ENCODE peak calls at places on chromosomes 4 and X, in five cellular contexts. One of them, this sample, is unnamed.

GRCh38 chrX:137286423-137286822 is 252.6 kb upstream of the GPR101 start:
- DNase-seq in CD8-positive, alpha-beta T cell: no peak
- DNase-seq in right lobe of liver: no peak
- DNase-seq in GM12865: no peak
- DNase-seq in brain microvascular endothelial cell: no peak
- DNase-seq in this sample: no peak

GRCh38 chr4:1567808-1568581 is 116.1 kb downstream of the FAM53A start:
- DNase-seq in GM12865: no peak
- DNase-seq in brain microvascular endothelial cell: no peak
- DNase-seq in CD8-positive, alpha-beta T cell: no peak
- DNase-seq in right lobe of liver: peak
- DNase-seq in this sample: no peak

GRCh38 chr4:134202557-134202956 is 968 bp upstream of the PABPC4L start:
- DNase-seq in right lobe of liver: no peak
- DNase-seq in brain microvascular endothelial cell: no peak
- DNase-seq in GM12865: no peak
- DNase-seq in CD8-positive, alpha-beta T cell: no peak
- DNase-seq in this sample: peak

GRCh38 chr4:2065106-2065930 is 6.2 kb downstream of the NAT8L start:
- DNase-seq in CD8-positive, alpha-beta T cell: no peak
- DNase-seq in right lobe of liver: peak
- DNase-seq in GM12865: no peak
- DNase-seq in brain microvascular endothelial cell: no peak
- DNase-seq in this sample: no peak

GRCh38 chr4:968221-968620 is 5.1 kb downstream of the DGKQ start:
- DNase-seq in right lobe of liver: no peak
- DNase-seq in CD8-positive, alpha-beta T cell: no peak
- DNase-seq in brain microvascular endothelial cell: no peak
- DNase-seq in GM12865: no peak
- DNase-seq in this sample: no peak

GRCh38 chr4:183888564-183888963 is 16.5 kb upstream of the STOX2 start:
- DNase-seq in right lobe of liver: no peak
- DNase-seq in brain microvascular endothelial cell: no peak
- DNase-seq in CD8-positive, alpha-beta T cell: no peak
- DNase-seq in GM12865: no peak
- DNase-seq in this sample: no peak

GRCh38 chr4:2638730-2639129 is 102.3 kb downstream of the FAM193A start:
- DNase-seq in right lobe of liver: peak
- DNase-seq in CD8-positive, alpha-beta T cell: no peak
- DNase-seq in brain microvascular endothelial cell: no peak
- DNase-seq in GM12865: no peak
- DNase-seq in this sample: no peak

GRCh38 chr4:179625391-179625790 is 2183.2 kb upstream of the AGA start:
- DNase-seq in CD8-positive, alpha-beta T cell: no peak
- DNase-seq in right lobe of liver: no peak
- DNase-seq in GM12865: no peak
- DNase-seq in brain microvascular endothelial cell: peak
- DNase-seq in this sample: peak

GRCh38 chr4:76532810-76533209 is 97.8 kb downstream of the SHROOM3 start:
- DNase-seq in right lobe of liver: no peak
- DNase-seq in CD8-positive, alpha-beta T cell: no peak
- DNase-seq in GM12865: no peak
- DNase-seq in brain microvascular endothelial cell: no peak
- DNase-seq in this sample: no peak

GRCh38 chr4:128517739-128518510 is 230.3 kb upstream of the PGRMC2 start:
- DNase-seq in brain microvascular endothelial cell: peak
- DNase-seq in CD8-positive, alpha-beta T cell: no peak
- DNase-seq in GM12865: peak
- DNase-seq in right lobe of liver: no peak
- DNase-seq in this sample: peak

GRCh38 chrX:145818522-145819075 is 970 bp downstream of the SLITRK2 start:
- DNase-seq in CD8-positive, alpha-beta T cell: no peak
- DNase-seq in brain microvascular endothelial cell: no peak
- DNase-seq in right lobe of liver: no peak
- DNase-seq in GM12865: no peak
- DNase-seq in this sample: no peak

GRCh38 chrX:145813081-145813480 is 4.5 kb upstream of the SLITRK2 start:
- DNase-seq in GM12865: no peak
- DNase-seq in CD8-positive, alpha-beta T cell: no peak
- DNase-seq in right lobe of liver: no peak
- DNase-seq in brain microvascular endothelial cell: no peak
- DNase-seq in this sample: no peak

GRCh38 chrX:145817299-145817665 is 347 bp upstream of the SLITRK2 start:
- DNase-seq in brain microvascular endothelial cell: no peak
- DNase-seq in CD8-positive, alpha-beta T cell: no peak
- DNase-seq in GM12865: no peak
- DNase-seq in right lobe of liver: no peak
- DNase-seq in this sample: no peak

GRCh38 chrX:145817666-145818521 is at the start of gene SLITRK2:
- DNase-seq in brain microvascular endothelial cell: no peak
- DNase-seq in GM12865: no peak
- DNase-seq in right lobe of liver: peak
- DNase-seq in CD8-positive, alpha-beta T cell: no peak
- DNase-seq in this sample: no peak

GRCh38 chrX:145816607-145817298 is 876 bp upstream of the SLITRK2 start:
- DNase-seq in right lobe of liver: no peak
- DNase-seq in CD8-positive, alpha-beta T cell: no peak
- DNase-seq in brain microvascular endothelial cell: no peak
- DNase-seq in GM12865: no peak
- DNase-seq in this sample: no peak
- H3K4me3 ChIP-seq in right lobe of liver: no peak
- H3K4me3 ChIP-seq in CD8-positive, alpha-beta T cell: no peak
- H3K4me3 ChIP-seq in brain microvascular endothelial cell: peak
- H3K4me3 ChIP-seq in GM12865: no peak
- H3K4me3 ChIP-seq in this sample: peak

DNA sequence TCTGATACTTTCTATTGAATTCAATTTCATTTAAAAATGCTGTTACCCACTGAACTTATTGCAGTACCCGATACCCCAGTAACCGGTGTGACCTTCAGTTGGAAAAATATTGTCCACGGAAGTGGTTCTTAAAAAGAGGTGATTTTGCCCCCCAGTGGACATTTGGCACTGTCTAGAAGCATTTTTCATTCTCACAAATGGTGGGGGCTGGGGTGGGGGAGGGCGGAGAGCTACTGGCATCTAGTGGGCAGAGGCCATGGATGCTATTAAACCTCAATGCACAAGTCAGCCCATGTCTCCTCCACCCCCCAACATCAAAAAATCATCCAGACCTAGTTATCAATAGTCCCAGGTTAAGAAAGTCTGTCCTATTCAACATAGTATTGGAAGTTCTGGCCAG is 19.6 kb upstream of the CHM start:
- DNase-seq in brain microvascular endothelial cell: no peak
- DNase-seq in GM12865: peak
- DNase-seq in CD8-positive, alpha-beta T cell: no peak
- DNase-seq in right lobe of liver: no peak
- DNase-seq in this sample: no peak
- TF ChIP-seq CTCF in brain microvascular endothelial cell: peak
- TF ChIP-seq CTCF in GM12865: no peak
- TF ChIP-seq CTCF in CD8-positive, alpha-beta T cell: no peak
- TF ChIP-seq CTCF in right lobe of liver: no peak
- TF ChIP-seq CTCF in this sample: no peak

GRCh38 chr4:40206421-40206820 is 9.6 kb downstream of the RHOH start:
- DNase-seq in brain microvascular endothelial cell: no peak
- DNase-seq in right lobe of liver: no peak
- DNase-seq in GM12865: no peak
- DNase-seq in CD8-positive, alpha-beta T cell: no peak
- DNase-seq in this sample: no peak
- H3K4me3 ChIP-seq in brain microvascular endothelial cell: no peak
- H3K4me3 ChIP-seq in right lobe of liver: no peak
- H3K4me3 ChIP-seq in GM12865: peak
- H3K4me3 ChIP-seq in CD8-positive, alpha-beta T cell: peak
- H3K4me3 ChIP-seq in this sample: no peak

GRCh38 chr4:55238407-55238806 is 107.6 kb upstream of the SRD5A3 start:
- DNase-seq in brain microvascular endothelial cell: no peak
- DNase-seq in right lobe of liver: no peak
- DNase-seq in GM12865: no peak
- DNase-seq in CD8-positive, alpha-beta T cell: no peak
- DNase-seq in this sample: no peak
- TF ChIP-seq CTCF in brain microvascular endothelial cell: no peak
- TF ChIP-seq CTCF in right lobe of liver: no peak
- TF ChIP-seq CTCF in GM12865: no peak
- TF ChIP-seq CTCF in CD8-positive, alpha-beta T cell: no peak
- TF ChIP-seq CTCF in this sample: no peak

GRCh38 chr4:186485621-186486062 is 69.7 kb downstream of the MTNR1A start:
- DNase-seq in CD8-positive, alpha-beta T cell: no peak
- DNase-seq in GM12865: no peak
- DNase-seq in brain microvascular endothelial cell: no peak
- DNase-seq in right lobe of liver: no peak
- DNase-seq in this sample: no peak
- H3K4me3 ChIP-seq in CD8-positive, alpha-beta T cell: no peak
- H3K4me3 ChIP-seq in GM12865: no peak
- H3K4me3 ChIP-seq in brain microvascular endothelial cell: peak
- H3K4me3 ChIP-seq in right lobe of liver: no peak
- H3K4me3 ChIP-seq in this sample: peak

GRCh38 chr4:56976878-56977320 is 507 bp downstream of the NOA1 start:
- DNase-seq in right lobe of liver: peak
- DNase-seq in GM12865: peak
- DNase-seq in CD8-positive, alpha-beta T cell: peak
- DNase-seq in brain microvascular endothelial cell: no peak
- DNase-seq in this sample: no peak
- TF ChIP-seq CTCF in right lobe of liver: no peak
- TF ChIP-seq CTCF in GM12865: no peak
- TF ChIP-seq CTCF in CD8-positive, alpha-beta T cell: no peak
- TF ChIP-seq CTCF in brain microvascular endothelial cell: peak
- TF ChIP-seq CTCF in this sample: peak

DNA sequence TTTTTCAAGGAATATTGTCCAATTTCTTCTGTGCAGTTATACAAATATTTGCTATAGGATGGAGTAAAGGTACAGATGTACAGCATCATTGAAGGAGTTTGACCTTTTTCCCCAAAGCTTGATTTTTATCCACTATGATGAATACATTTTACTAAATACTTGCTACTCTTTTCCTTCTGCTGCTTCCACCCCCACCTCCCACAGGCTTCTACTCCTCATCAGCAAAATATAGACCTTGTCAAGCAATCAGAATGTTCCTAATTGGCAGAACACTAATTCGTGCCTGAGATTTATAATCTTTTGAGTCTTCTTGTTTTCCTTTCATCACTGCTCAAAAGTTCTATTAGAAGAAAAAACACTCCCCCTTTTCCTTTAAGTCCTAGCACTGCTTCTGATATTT is 3.8 kb upstream of the THAP9 start:
- DNase-seq in CD8-positive, alpha-beta T cell: no peak
- DNase-seq in GM12865: no peak
- DNase-seq in right lobe of liver: no peak
- DNase-seq in brain microvascular endothelial cell: no peak
- DNase-seq in this sample: no peak
- H3K4me3 ChIP-seq in CD8-positive, alpha-beta T cell: no peak
- H3K4me3 ChIP-seq in GM12865: no peak
- H3K4me3 ChIP-seq in right lobe of liver: no peak
- H3K4me3 ChIP-seq in brain microvascular endothelial cell: no peak
- H3K4me3 ChIP-seq in this sample: no peak